ENCODE peak calls at places on chromosome 5, in five cellular contexts. C, M, W, R and V are unnamed samples.

GRCh38 chr5:79464695-79465332 is 49.1 kb downstream of the HOMER1 start:
- DNase-seq in C (peak; percentile 48), M (peak; percentile 29), W (peak; percentile 39), R (no peak), V (peak; percentile 38)

GRCh38 chr5:175897285-175897684 is 25.9 kb downstream of the CPLX2 start:
- DNase-seq in C (no peak), M (no peak), W (no peak), R (no peak), V (no peak)

GRCh38 chr5:106454651-106455415 is 1215.9 kb downstream of the EFNA5 start:
- DNase-seq in C (peak; percentile 3), M (peak; percentile 57), W (peak; percentile 2), R (no peak), V (peak; percentile 72)

GRCh38 chr5:146399446-146399845 is 47.7 kb upstream of the TCERG1 start:
- DNase-seq in C (no peak), M (no peak), W (no peak), R (no peak), V (no peak)

GRCh38 chr5:21663082-21663481 is 1190.1 kb downstream of the CDH12 start:
- DNase-seq in C (no peak), M (no peak), W (no peak), R (no peak), V (no peak)

GRCh38 chr5:95781101-95781583 is 41.4 kb downstream of the GLRX start:
- DNase-seq in C (peak; percentile 88), M (peak; percentile 70), W (peak; percentile 68), R (peak; percentile 85), V (peak; percentile 84)

GRCh38 chr5:178288373-178289368 is 56.1 kb upstream of the PHYKPL start:
- DNase-seq in C (no peak), M (peak; percentile 33), W (no peak), R (no peak), V (no peak)

GRCh38 chr5:89417990-89418820 is 535.2 kb upstream of the MEF2C start:
- DNase-seq in C (no peak), M (peak; percentile 23), W (no peak), R (no peak), V (no peak)

GRCh38 chr5:163914911-163915310 is 409.5 kb downstream of the MAT2B start:
- DNase-seq in C (no peak), M (no peak), W (no peak), R (no peak), V (no peak)

GRCh38 chr5:10936081-10936480 is 175.0 kb upstream of the DAP start:
- DNase-seq in C (no peak), M (no peak), W (no peak), R (no peak), V (no peak)

GRCh38 chr5:176559683-176560082 is 10.5 kb downstream of the CDHR2 start:
- DNase-seq in C (no peak), M (no peak), W (no peak), R (no peak), V (no peak)

GRCh38 chr5:53490747-53491146 is 10.3 kb downstream of the FST start:
- DNase-seq in C (peak; percentile 31), M (no peak), W (no peak), R (no peak), V (peak; percentile 11)

GRCh38 chr5:151079838-151080619 is 805 bp downstream of the TNIP1 start:
- DNase-seq in C (peak; percentile 77), M (peak; percentile 84), W (peak; percentile 52), R (no peak), V (peak; percentile 79)

GRCh38 chr5:149433524-149434131 is 54.5 kb upstream of the IL17B start:
- DNase-seq in C (no peak), M (no peak), W (no peak), R (peak; percentile 65), V (no peak)

GRCh38 chr5:10351199-10351881 is 2.2 kb upstream of the MARCHF6 start:
- DNase-seq in C (peak; percentile 68), M (peak; percentile 47), W (no peak), R (no peak), V (peak; percentile 40)

GRCh38 chr5:158807-159447 is 32.4 kb upstream of the LRRC14B start:
- DNase-seq in C (no peak), M (no peak), W (no peak), R (no peak), V (no peak)

GRCh38 chr5:66633754-66634153 is 37.6 kb downstream of the MAST4 start:
- DNase-seq in C (no peak), M (no peak), W (no peak), R (no peak), V (no peak)

GRCh38 chr5:138661342-138661975 is 86.3 kb upstream of the HSPA9 start:
- DNase-seq in C (no peak), M (no peak), W (no peak), R (no peak), V (no peak)

GRCh38 chr5:120657083-120657482 is 193.0 kb downstream of the PRR16 start:
- DNase-seq in C (no peak), M (no peak), W (no peak), R (no peak), V (no peak)

GRCh38 chr5:93607367-93608258 is 24.6 kb downstream of the NR2F1 start:
- DNase-seq in C (peak; percentile 68), M (peak; percentile 32), W (peak; percentile 64), R (no peak), V (peak; percentile 74)

GRCh38 chr5:36438765-36439501 is 137.2 kb upstream of the RANBP3L start:
- DNase-seq in C (no peak), M (no peak), W (no peak), R (no peak), V (no peak)

GRCh38 chr5:170551076-170551475 is 47.3 kb downstream of the KCNIP1 start:
- DNase-seq in C (no peak), M (no peak), W (no peak), R (no peak), V (no peak)

GRCh38 chr5:80754900-80755299 is 100.1 kb upstream of the DHFR start:
- DNase-seq in C (no peak), M (no peak), W (no peak), R (no peak), V (no peak)

GRCh38 chr5:96863114-96863513 is 13.2 kb upstream of the ERAP2 start:
- DNase-seq in C (no peak), M (no peak), W (no peak), R (no peak), V (no peak)

GRCh38 chr5:77355074-77355473 is 137.0 kb downstream of the WDR41 start:
- DNase-seq in C (no peak), M (no peak), W (no peak), R (no peak), V (no peak)

GRCh38 chr5:7518947-7519560 is 123.1 kb downstream of the ADCY2 start:
- DNase-seq in C (no peak), M (no peak), W (no peak), R (no peak), V (no peak)

GRCh38 chr5:88836195-88836838 is 46.7 kb downstream of the MEF2C start:
- DNase-seq in C (peak; percentile 88), M (no peak), W (no peak), R (peak; percentile 55), V (peak; percentile 63)

GRCh38 chr5:81856948-81857928 is 106.3 kb upstream of the SSBP2 start:
- DNase-seq in C (peak; percentile 44), M (peak; percentile 6), W (peak; percentile 81), R (peak; percentile 46), V (peak; percentile 62)

GRCh38 chr5:168818586-168818985 is 239.4 kb upstream of the PANK3 start:
- DNase-seq in C (no peak), M (no peak), W (no peak), R (no peak), V (no peak)

GRCh38 chr5:108339220-108339619 is 42.7 kb downstream of the FBXL17 start:
- DNase-seq in C (no peak), M (no peak), W (no peak), R (no peak), V (no peak)

GRCh38 chr5:134647750-134648424 is 698 bp upstream of the SEC24A start:
- DNase-seq in C (peak; percentile 24), M (no peak), W (no peak), R (peak; percentile 27), V (no peak)

GRCh38 chr5:62886603-62887315 is 308.1 kb downstream of the LRRC70 start:
- DNase-seq in C (no peak), M (peak; percentile 82), W (no peak), R (no peak), V (no peak)

GRCh38 chr5:74042559-74043357 is 416.8 kb downstream of the ARHGEF28 start:
- DNase-seq in C (no peak), M (no peak), W (no peak), R (no peak), V (no peak)

GRCh38 chr5:33272288-33272687 is 168.5 kb upstream of the TARS1 start:
- DNase-seq in C (peak; percentile 85), M (peak; percentile 60), W (no peak), R (no peak), V (peak; percentile 94)

GRCh38 chr5:181204561-181205401 is at the start of gene TRIM7:
- DNase-seq in C (peak; percentile 64), M (peak; percentile 83), W (peak; percentile 72), R (no peak), V (peak; percentile 60)

GRCh38 chr5:99315413-99316178 is 386.8 kb upstream of the CHD1 start:
- DNase-seq in C (no peak), M (no peak), W (no peak), R (no peak), V (no peak)

GRCh38 chr5:174727794-174728662 is 3.6 kb downstream of the MSX2 start:
- DNase-seq in C (no peak), M (no peak), W (no peak), R (no peak), V (no peak)

GRCh38 chr5:135174315-135175096 is 140.5 kb upstream of the PITX1 start:
- DNase-seq in C (no peak), M (no peak), W (no peak), R (no peak), V (no peak)